ENCODE peak calls at places on chromosomes 13 and 19, in seven cellular contexts. D is mammary epithelial cell, R is putamen, C is Calu3, F is brain microvascular endothelial cell, I is OCI-LY7, G is ELR. P is an unnamed sample.

GRCh38 chr13:43116242-43116641 is 92.9 kb downstream of the DNAJC15 start:
- DNase-seq in D (no peak), R (no peak), C (no peak), F (no peak), I (no peak), G (no peak), P (no peak)

GRCh38 chr13:99971576-99972189 is at the start of gene ZIC5:
- DNase-seq in D (no peak), R (no peak), C (no peak), F (no peak), I (no peak), G (no peak), P (no peak)

GRCh38 chr13:100275746-100276145 is 186.9 kb downstream of the PCCA start:
- DNase-seq in D (peak), R (no peak), C (no peak), F (no peak), I (no peak), G (peak), P (no peak)

GRCh38 chr19:7862413-7862951 is 11.7 kb downstream of the PRR36 start:
- DNase-seq in D (no peak), R (no peak), C (no peak), F (peak), I (peak), G (peak), P (no peak)

GRCh38 chr13:73158851-73159250 is 100.0 kb downstream of the KLF5 start:
- DNase-seq in D (peak), R (no peak), C (no peak), F (peak), I (no peak), G (peak), P (no peak)

GRCh38 chr19:29492761-29493160 is 33.0 kb upstream of the VSTM2B start:
- DNase-seq in D (no peak), R (peak), C (no peak), F (no peak), I (no peak), G (no peak), P (no peak)

GRCh38 chr19:32615569-32615968 is 34.6 kb downstream of the PDCD5 start:
- DNase-seq in D (no peak), R (no peak), C (no peak), F (no peak), I (no peak), G (no peak), P (no peak)

GRCh38 chr13:32851083-32852064 is 164.8 kb upstream of the KL start:
- DNase-seq in D (no peak), R (no peak), C (no peak), F (peak), I (no peak), G (no peak), P (no peak)

GRCh38 chr13:62046512-62046911 is 630.9 kb upstream of the PCDH20 start:
- DNase-seq in D (no peak), R (no peak), C (no peak), F (no peak), I (no peak), G (no peak), P (no peak)

GRCh38 chr13:95676100-95676774 is 702 bp upstream of the DNAJC3 start:
- DNase-seq in D (peak), R (no peak), C (peak), F (no peak), I (peak), G (peak), P (no peak)

GRCh38 chr13:114072421-114072820 is 60.0 kb downstream of the RASA3 start:
- DNase-seq in D (no peak), R (no peak), C (no peak), F (no peak), I (no peak), G (no peak), P (no peak)

GRCh38 chr19:45179063-45179847 is 671 bp downstream of the BLOC1S3 start:
- DNase-seq in D (peak), R (no peak), C (peak), F (no peak), I (no peak), G (peak), P (no peak)

GRCh38 chr13:55244991-55245644 is 1895.6 kb upstream of the PRR20A start:
- DNase-seq in D (no peak), R (no peak), C (no peak), F (no peak), I (no peak), G (no peak), P (peak)